ENCODE peak calls at places on chromosomes 1 and 21, in seven cellular contexts. Y, I, Q, C, A, J and R are unnamed samples.
A peak's percentile ranks its signal among the peaks of the same experiment; 100 is the strongest.

GRCh38 chr1:174258148-174258550 is 98.8 kb downstream of the RABGAP1L start:
- DNase-seq in Y (peak; percentile 36), J (no peak), Q (peak; percentile 45), I (no peak), C (peak; percentile 45), A (peak; percentile 62), R (peak; percentile 65)

GRCh38 chr1:111559736-111560279 is 56.4 kb upstream of the ADORA3 start:
- DNase-seq in I (no peak), A (no peak), J (no peak), Q (no peak), Y (no peak), C (peak; percentile 93), R (no peak)

GRCh38 chr1:58934711-58935110 is 150.9 kb upstream of the JUN start:
- DNase-seq in J (no peak), Q (no peak), I (no peak), C (no peak), Y (no peak), A (no peak), R (no peak)

GRCh38 chr21:43820466-43820865 is 31.1 kb downstream of the RRP1 start:
- DNase-seq in J (no peak), I (no peak), Q (no peak), C (no peak), A (no peak), Y (no peak), R (no peak)

GRCh38 chr1:172477216-172477615 is 33.3 kb upstream of the PIGC start:
- DNase-seq in C (no peak), I (no peak), A (no peak), J (no peak), Q (no peak), Y (no peak), R (no peak)

GRCh38 chr1:12511516-12512468 is 106.2 kb downstream of the DHRS3 start:
- DNase-seq in A (no peak), Y (no peak), Q (no peak), C (no peak), J (no peak), I (no peak), R (peak; percentile 51)

GRCh38 chr1:190098107-190098506 is 379.6 kb downstream of the BRINP3 start:
- DNase-seq in I (no peak), Y (no peak), A (no peak), Q (no peak), J (no peak), C (peak; percentile 34), R (no peak)

GRCh38 chr1:21539933-21540332 is 30.7 kb downstream of the ALPL start:
- DNase-seq in I (no peak), Q (peak; percentile 54), A (no peak), C (peak; percentile 31), J (no peak), Y (peak; percentile 82), R (peak; percentile 30)

GRCh38 chr1:57874426-57874825 is 450.6 kb upstream of the DAB1 start:
- DNase-seq in I (no peak), Q (no peak), J (no peak), Y (no peak), A (no peak), C (no peak), R (no peak)

GRCh38 chr21:31218830-31219608 is 125.0 kb downstream of the TIAM1 start:
- DNase-seq in A (no peak), Q (peak; percentile 22), J (no peak), C (no peak), Y (no peak), I (no peak), R (no peak)

GRCh38 chr1:27267153-27267552 is 32.7 kb downstream of the WDTC1 start:
- DNase-seq in Q (no peak), A (no peak), J (no peak), Y (no peak), C (no peak), I (no peak), R (no peak)

GRCh38 chr1:8464377-8464776 is 146.5 kb downstream of the SLC45A1 start:
- DNase-seq in Q (no peak), Y (no peak), C (no peak), A (no peak), J (no peak), I (no peak), R (no peak)

GRCh38 chr1:98383341-98383740 is 278.2 kb upstream of the SNX7 start:
- DNase-seq in A (no peak), C (no peak), Y (no peak), Q (no peak), J (no peak), I (no peak), R (no peak)

GRCh38 chr1:64703600-64703999 is 41.3 kb upstream of the RAVER2 start:
- DNase-seq in Q (no peak), Y (no peak), A (no peak), C (no peak), J (no peak), I (no peak), R (no peak)

GRCh38 chr1:55239548-55239947 is 24.4 kb upstream of the USP24 start:
- DNase-seq in A (no peak), J (no peak), Y (no peak), C (no peak), Q (no peak), I (no peak), R (no peak)

GRCh38 chr1:98002288-98002687 is 81.5 kb upstream of the DPYD start:
- DNase-seq in J (no peak), Q (no peak), C (no peak), I (no peak), Y (no peak), A (no peak), R (no peak)

GRCh38 chr1:194174528-194174927 is 988.1 kb upstream of the B3GALT2 start:
- DNase-seq in A (peak; percentile 44), I (no peak), C (no peak), J (no peak), Q (no peak), Y (no peak), R (no peak)

GRCh38 chr21:41583274-41583790 is 75.4 kb upstream of the TMPRSS2 start:
- DNase-seq in A (no peak), C (peak; percentile 75), I (no peak), Q (no peak), J (no peak), Y (no peak), R (no peak)

GRCh38 chr21:29144736-29145353 is 14.4 kb downstream of the MAP3K7CL start:
- DNase-seq in Q (no peak), I (no peak), C (no peak), A (no peak), J (no peak), Y (no peak), R (no peak)

GRCh38 chr1:196462101-196462500 is 146.1 kb downstream of the KCNT2 start:
- DNase-seq in A (no peak), Q (no peak), Y (no peak), I (no peak), J (no peak), C (no peak), R (no peak)

GRCh38 chr1:190296453-190296852 is 181.2 kb downstream of the BRINP3 start:
- DNase-seq in Q (no peak), C (no peak), I (no peak), A (no peak), Y (no peak), J (no peak), R (no peak)

GRCh38 chr1:27233677-27234053 is 767 bp upstream of the WDTC1 start:
- DNase-seq in A (no peak), C (no peak), Q (no peak), I (no peak), J (no peak), Y (no peak), R (peak; percentile 50)

GRCh38 chr1:30324251-30325084 is 398.9 kb downstream of the MATN1 start:
- DNase-seq in A (no peak), I (no peak), J (no peak), Y (no peak), Q (no peak), C (no peak), R (no peak)

GRCh38 chr1:11948822-11949458 is 14.4 kb downstream of the PLOD1 start:
- DNase-seq in Q (no peak), I (no peak), J (no peak), Y (peak; percentile 72), C (no peak), A (no peak), R (peak; percentile 76)

GRCh38 chr1:159746676-159747075 is 32.3 kb upstream of the CRP start:
- DNase-seq in Q (no peak), I (no peak), Y (no peak), J (no peak), C (no peak), A (no peak), R (no peak)

GRCh38 chr1:51910618-51911017 is 32.1 kb upstream of the NRDC start:
- DNase-seq in Y (no peak), Q (no peak), C (no peak), A (peak; percentile 59), J (no peak), I (no peak), R (no peak)
- TF ChIP-seq YY1 in Y (no peak), Q (no peak), C (no peak), A (no peak), J (no peak), I (no peak), R (no peak)

GRCh38 chr1:246107516-246108277 is 399.4 kb downstream of the SMYD3 start:
- DNase-seq in J (no peak), I (peak; percentile 19), Q (no peak), Y (peak; percentile 57), C (no peak), A (peak; percentile 48), R (no peak)
- TF ChIP-seq YY1 in J (no peak), I (no peak), Q (no peak), Y (no peak), C (no peak), A (no peak), R (no peak)

DNA sequence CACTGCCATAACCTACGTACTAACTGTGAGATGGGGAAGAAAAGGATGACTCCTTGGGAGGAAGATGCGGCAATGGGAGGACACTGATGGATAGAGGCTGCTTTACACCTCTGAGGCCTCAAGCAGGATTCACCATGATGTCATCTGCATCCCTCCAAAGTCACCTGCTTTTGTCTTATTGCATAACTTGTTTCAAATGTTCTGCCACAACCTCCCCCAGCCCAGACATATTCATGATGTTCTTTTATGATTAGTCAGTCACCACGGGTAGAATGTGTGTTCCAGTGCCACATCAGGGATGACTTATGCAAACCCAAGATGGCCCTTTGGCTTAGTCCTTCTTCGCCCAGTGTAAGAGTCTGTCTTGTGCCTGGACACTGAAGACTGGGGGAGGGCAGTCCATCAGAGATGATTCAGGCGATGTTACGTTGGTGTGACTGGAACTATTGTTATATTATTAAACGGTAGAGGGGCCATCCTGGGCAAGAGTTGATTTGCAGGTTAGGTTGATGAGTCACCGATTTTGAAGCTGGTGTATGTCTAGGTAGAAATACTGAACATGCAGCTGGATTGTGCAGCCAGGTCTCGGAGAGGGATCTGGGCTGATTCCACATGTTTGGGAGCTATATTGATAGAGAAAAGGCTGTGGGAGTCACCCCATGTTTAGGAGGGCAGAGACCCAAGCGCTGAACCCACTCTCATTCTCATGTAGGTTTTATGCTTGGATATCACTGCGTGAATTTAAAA is 32.6 kb downstream of the RYR2 start:
- DNase-seq in C (no peak), Y (no peak), A (no peak), Q (no peak), J (no peak), I (no peak), R (no peak)
- TF ChIP-seq YY1 in C (no peak), Y (no peak), A (no peak), Q (no peak), J (no peak), I (no peak), R (no peak)

DNA sequence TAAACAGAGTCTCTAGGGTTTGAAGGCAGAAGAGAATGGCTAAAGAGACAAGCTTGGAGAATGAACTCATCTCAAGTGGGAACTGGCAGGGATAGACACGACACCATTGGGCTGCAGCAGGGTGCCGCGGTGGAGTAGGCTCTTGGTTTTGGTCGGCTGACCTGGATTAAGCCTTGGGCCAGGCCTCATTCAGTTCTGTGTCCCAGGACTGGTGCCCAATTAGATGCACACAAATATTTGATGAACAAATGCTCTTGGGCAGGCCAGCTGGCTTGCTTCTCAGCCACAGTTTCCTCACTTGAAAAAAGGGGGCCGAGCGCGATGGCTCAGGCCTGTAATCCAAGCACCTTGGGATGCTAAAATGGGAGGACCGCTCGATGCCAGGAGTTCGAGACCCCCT is 53.4 kb upstream of the CITED4 start:
- DNase-seq in A (no peak), Y (no peak), C (no peak), I (no peak), J (no peak), Q (no peak), R (no peak)
- TF ChIP-seq YY1 in A (no peak), Y (no peak), C (no peak), I (no peak), J (no peak), Q (no peak), R (no peak)